ENCODE peak calls at places on chromosome 15, in five cellular contexts. R, A, K, B and Z are unnamed samples. For H3K4me1, the result is how much of the 10 kb centered on the place peaks cover.

GRCh38 chr15:93152951-93153350 is 63.9 kb upstream of the RGMA start:
- DNase-seq in A (peak), B (no peak), K (peak), R (no peak), Z (peak)

GRCh38 chr15:27328616-27329015 is 357.6 kb downstream of the GABRG3 start:
- DNase-seq in A (no peak), R (no peak), K (no peak), B (no peak), Z (no peak)

GRCh38 chr15:40857601-40858351 is 13.9 kb downstream of the SPINT1 start:
- DNase-seq in A (peak), K (peak), R (no peak), B (peak), Z (peak)

GRCh38 chr15:63708141-63708772 is 111.1 kb downstream of the FBXL22 start:
- DNase-seq in R (no peak), B (no peak), A (no peak), K (no peak), Z (no peak)

GRCh38 chr15:60372223-60372622 is 25.6 kb downstream of the ANXA2 start:
- DNase-seq in R (peak), A (no peak), B (no peak), K (no peak), Z (no peak)

GRCh38 chr15:91857772-91858171 is 4.3 kb downstream of the SLCO3A1 start:
- DNase-seq in B (no peak), K (no peak), A (no peak), R (no peak), Z (no peak)

GRCh38 chr15:56996746-56997470 is 78.5 kb downstream of the TCF12 start:
- DNase-seq in A (no peak), K (no peak), B (no peak), R (no peak), Z (no peak)

GRCh38 chr15:90660195-90660995 is 56.8 kb upstream of the BLM start:
- DNase-seq in A (peak), R (peak), K (peak), B (peak), Z (peak)

GRCh38 chr15:57234156-57234555 is 142.1 kb upstream of the CGNL1 start:
- DNase-seq in R (no peak), B (no peak), K (no peak), A (no peak), Z (no peak)

GRCh38 chr15:64634576-64635485 is 140.6 kb downstream of the RBPMS2 start:
- DNase-seq in A (no peak), B (no peak), R (no peak), K (no peak), Z (no peak)

GRCh38 chr15:52350423-52350822 is 54.8 kb upstream of the MYO5C start:
- DNase-seq in K (no peak), R (no peak), A (no peak), B (no peak), Z (no peak)

GRCh38 chr15:42194502-42194901 is 13.6 kb downstream of the VPS39 start:
- DNase-seq in R (no peak), K (no peak), B (peak), A (no peak), Z (no peak)

GRCh38 chr15:63369296-63369695 is 12.3 kb downstream of the CA12 start:
- DNase-seq in A (no peak), K (no peak), R (no peak), B (no peak), Z (no peak)

GRCh38 chr15:94240486-94240885 is 9.1 kb downstream of the MCTP2 start:
- DNase-seq in B (no peak), K (no peak), R (no peak), A (no peak), Z (no peak)

GRCh38 chr15:87648278-87648677 is 608.3 kb downstream of the NTRK3 start:
- DNase-seq in R (no peak), K (no peak), A (no peak), B (peak), Z (no peak)

DNA sequence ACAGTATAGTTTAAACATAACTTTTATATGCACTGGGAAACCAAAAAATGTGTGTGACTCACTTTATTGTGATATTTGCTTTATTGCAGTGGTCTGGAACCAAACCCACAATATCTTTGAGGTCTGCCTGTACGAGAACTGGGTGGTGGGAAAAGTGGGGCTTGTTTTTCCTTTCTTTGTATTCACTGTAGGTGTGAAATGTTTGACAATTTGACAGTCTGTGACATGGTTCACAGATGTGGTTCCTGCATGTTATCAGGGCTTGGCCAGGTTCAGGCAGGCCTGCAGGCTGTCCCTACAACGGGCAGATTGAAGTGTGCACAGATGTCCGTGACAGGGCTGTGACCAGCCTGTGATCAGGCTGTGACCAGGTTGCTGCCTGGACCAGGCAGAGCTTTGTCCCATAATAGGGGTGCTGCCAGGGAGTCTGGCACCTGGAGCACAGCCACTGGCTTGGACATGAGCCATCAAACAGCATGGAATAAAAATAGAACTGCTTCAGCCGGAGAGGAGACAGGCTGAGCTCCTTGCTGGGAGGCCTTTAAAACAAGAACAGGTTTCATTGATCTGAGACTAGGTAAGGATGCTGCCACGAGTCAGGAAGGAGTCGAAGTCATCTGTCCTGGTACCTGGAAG is 61.0 kb downstream of the KLF13 start:
- DNase-seq in B (peak), A (no peak), K (peak), R (peak), Z (peak)
- TF ChIP-seq POLR2A in B (no peak), A (no peak), K (no peak), R (no peak), Z (no peak)

GRCh38 chr15:61880079-61880478 is 180.2 kb downstream of the VPS13C start:
- DNase-seq in R (no peak), A (no peak), B (no peak), K (no peak), Z (no peak)
- H3K4me1 ChIP-seq in R (under half), A (under half), B (under half), K (under half), Z (under half)

GRCh38 chr15:74460903-74461846 is at the start of gene UBL7:
- DNase-seq in A (peak), K (peak), B (peak), R (peak), Z (peak)
- TF ChIP-seq POLR2A in A (peak), K (peak), B (peak), R (no peak), Z (peak)

GRCh38 chr15:88912500-88912921 is 668 bp downstream of the MFGE8 start:
- DNase-seq in K (no peak), R (no peak), B (no peak), A (no peak), Z (no peak)

GRCh38 chr15:88913850-88914169 is 631 bp upstream of the MFGE8 start:
- DNase-seq in B (no peak), K (no peak), R (no peak), A (no peak), Z (no peak)

GRCh38 chr15:88909956-88910831 is 3.0 kb downstream of the MFGE8 start:
- DNase-seq in B (no peak), A (no peak), K (no peak), R (no peak), Z (no peak)

GRCh38 chr15:88913017-88913849 is at the start of gene MFGE8:
- DNase-seq in R (no peak), A (no peak), K (peak), B (peak), Z (peak)

GRCh38 chr15:88911766-88912118 is 1.4 kb downstream of the MFGE8 start:
- DNase-seq in R (no peak), B (peak), K (no peak), A (no peak), Z (no peak)
- H3K4me1 ChIP-seq in R (half or more), B (under half), K (under half), A (half or more), Z (under half)

DNA sequence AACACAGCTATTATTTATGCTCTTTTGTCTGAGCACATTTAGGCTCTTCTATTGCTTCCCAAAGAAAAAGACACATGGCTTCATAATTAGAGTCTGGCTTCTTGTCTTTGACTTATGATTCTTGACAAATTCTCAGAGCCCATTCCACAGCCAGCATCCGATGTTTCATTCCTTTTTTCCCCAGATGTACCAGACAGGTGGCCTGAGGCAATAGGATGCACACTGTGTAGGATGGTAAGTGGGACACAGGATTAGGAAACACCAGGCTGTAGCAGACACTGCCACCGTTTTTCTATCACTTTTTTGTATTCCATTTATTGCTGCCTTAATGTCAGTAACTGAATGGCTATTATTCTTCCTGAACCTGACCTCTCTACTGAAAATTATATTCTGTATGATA is 188.9 kb upstream of the CDIN1 start:
- DNase-seq in R (no peak), A (no peak), B (no peak), K (no peak), Z (no peak)
- TF ChIP-seq POLR2A in R (no peak), A (no peak), B (no peak), K (no peak), Z (no peak)

GRCh38 chr15:88897456-88898194 is 2.3 kb upstream of the HAPLN3 start:
- DNase-seq in R (no peak), B (peak), A (peak), K (peak), Z (peak)

GRCh38 chr15:88900309-88900981 is 5.1 kb upstream of the HAPLN3 start:
- DNase-seq in K (no peak), A (no peak), B (peak), R (no peak), Z (no peak)

GRCh38 chr15:88897142-88897455 is 1.8 kb upstream of the HAPLN3 start:
- DNase-seq in B (no peak), K (no peak), R (no peak), A (no peak), Z (no peak)

GRCh38 chr15:88899251-88899650 is 3.9 kb upstream of the HAPLN3 start:
- DNase-seq in K (no peak), B (no peak), R (no peak), A (no peak), Z (no peak)

DNA sequence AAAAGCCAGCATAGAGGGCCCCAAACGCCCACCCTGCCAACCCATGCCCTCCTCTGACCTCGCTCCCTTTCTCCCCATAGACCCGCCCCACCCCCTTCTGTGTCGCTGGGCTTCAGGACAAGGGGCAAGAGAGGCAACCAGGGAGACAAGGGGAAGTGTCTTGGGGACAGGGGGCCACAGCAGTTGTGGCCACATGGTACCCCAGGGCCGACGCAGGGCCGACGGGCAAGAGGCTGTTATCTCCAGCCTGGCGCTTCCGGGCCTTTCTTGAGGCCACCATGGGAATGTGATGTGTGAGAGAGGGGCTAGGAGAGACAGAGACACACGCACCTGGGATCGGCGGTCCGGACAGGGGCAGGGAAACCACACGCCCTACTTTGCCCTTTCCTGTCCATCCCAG is 3.4 kb upstream of the HAPLN3 start:
- DNase-seq in K (no peak), A (no peak), R (no peak), B (no peak), Z (no peak)
- H3K4me1 ChIP-seq in K (under half), A (under half), R (half or more), B (under half), Z (under half)